ENCODE peak calls at places on chromosomes 3 and 15, in ten cellular contexts. M is A549, J is uterus, Q is prostate gland, U is body of pancreas, F is HCT116, C is heart left ventricle, G is tibial nerve, B is adrenal gland, L is transverse colon. E is an unnamed sample.

GRCh38 chr3:111069974-111070751 is 1.5 kb upstream of the NECTIN3 start:
- DNase-seq in M (no peak), J (peak), Q (peak), U (peak), F (no peak), C (peak), G (peak), B (peak), L (peak), E (no peak)

GRCh38 chr15:45431502-45431901 is 53.2 kb upstream of the GATM start:
- DNase-seq in M (no peak), J (no peak), Q (no peak), U (peak), F (no peak), C (no peak), G (no peak), B (no peak), L (peak), E (no peak)

GRCh38 chr15:95664435-95664834 is 666.1 kb upstream of the NR2F2 start:
- DNase-seq in M (no peak), J (no peak), Q (no peak), U (peak), F (no peak), C (no peak), G (no peak), B (no peak), L (no peak), E (no peak)

GRCh38 chr3:132064114-132064513 is 29.3 kb upstream of the CPNE4 start:
- DNase-seq in M (no peak), J (no peak), Q (no peak), U (no peak), F (no peak), C (no peak), G (no peak), B (no peak), L (no peak), E (no peak)

GRCh38 chr15:78808550-78808949 is 2.7 kb downstream of the ADAMTS7 start:
- DNase-seq in M (peak), J (no peak), Q (no peak), U (peak), F (peak), C (peak), G (no peak), B (no peak), L (no peak), E (peak)

GRCh38 chr3:33426068-33426467 is 14.1 kb downstream of the UBP1 start:
- DNase-seq in M (no peak), J (no peak), Q (no peak), U (no peak), F (no peak), C (no peak), G (no peak), B (no peak), L (no peak), E (no peak)

GRCh38 chr3:157369712-157370447 is 66.8 kb upstream of the PTX3 start:
- DNase-seq in M (peak), J (no peak), Q (no peak), U (peak), F (no peak), C (no peak), G (no peak), B (no peak), L (no peak), E (no peak)

GRCh38 chr3:39639344-39640236 is 169.8 kb upstream of the MYRIP start:
- DNase-seq in M (peak), J (no peak), Q (no peak), U (peak), F (peak), C (no peak), G (no peak), B (peak), L (no peak), E (peak)

GRCh38 chr15:67824900-67825879 is at the start of gene SKOR1:
- DNase-seq in M (peak), J (no peak), Q (no peak), U (no peak), F (no peak), C (no peak), G (no peak), B (no peak), L (no peak), E (peak)

GRCh38 chr3:172084871-172085556 is 45.6 kb downstream of the FNDC3B start:
- DNase-seq in M (no peak), J (no peak), Q (no peak), U (no peak), F (no peak), C (no peak), G (no peak), B (no peak), L (no peak), E (no peak)

GRCh38 chr3:106748471-106748870 is 628.8 kb upstream of the CCDC54 start:
- DNase-seq in M (no peak), J (no peak), Q (no peak), U (no peak), F (no peak), C (no peak), G (no peak), B (no peak), L (no peak), E (no peak)

GRCh38 chr15:80208758-80209734 is 43.0 kb downstream of the CTXND1 start:
- DNase-seq in M (no peak), J (no peak), Q (no peak), U (no peak), F (no peak), C (no peak), G (no peak), B (no peak), L (no peak), E (no peak)

GRCh38 chr3:169342652-169343051 is 320.9 kb downstream of the MECOM start:
- DNase-seq in M (no peak), J (no peak), Q (no peak), U (no peak), F (no peak), C (no peak), G (no peak), B (no peak), L (no peak), E (no peak)

GRCh38 chr3:140910860-140911259 is 30.8 kb upstream of the SLC25A36 start:
- DNase-seq in M (peak), J (no peak), Q (no peak), U (no peak), F (peak), C (peak), G (no peak), B (peak), L (no peak), E (no peak)

GRCh38 chr3:27752926-27753325 is 30.8 kb upstream of the EOMES start:
- DNase-seq in M (no peak), J (no peak), Q (no peak), U (no peak), F (no peak), C (no peak), G (no peak), B (no peak), L (no peak), E (no peak)

GRCh38 chr15:40323239-40323952 is at the start of gene INAFM2:
- DNase-seq in M (peak), J (peak), Q (peak), U (peak), F (peak), C (peak), G (peak), B (peak), L (peak), E (peak)
- TF ChIP-seq POLR2A in M (peak), J (no peak), Q (no peak), U (peak), F (no peak), C (no peak), G (peak), B (peak), L (no peak), E (peak)

GRCh38 chr3:179528786-179529185 is 33.9 kb upstream of the ACTL6A start:
- DNase-seq in M (no peak), J (no peak), Q (no peak), U (no peak), F (no peak), C (no peak), G (no peak), B (no peak), L (no peak), E (no peak)

GRCh38 chr3:179526482-179526881 is 36.2 kb upstream of the ACTL6A start:
- DNase-seq in M (no peak), J (no peak), Q (no peak), U (no peak), F (no peak), C (no peak), G (no peak), B (no peak), L (no peak), E (no peak)

DNA sequence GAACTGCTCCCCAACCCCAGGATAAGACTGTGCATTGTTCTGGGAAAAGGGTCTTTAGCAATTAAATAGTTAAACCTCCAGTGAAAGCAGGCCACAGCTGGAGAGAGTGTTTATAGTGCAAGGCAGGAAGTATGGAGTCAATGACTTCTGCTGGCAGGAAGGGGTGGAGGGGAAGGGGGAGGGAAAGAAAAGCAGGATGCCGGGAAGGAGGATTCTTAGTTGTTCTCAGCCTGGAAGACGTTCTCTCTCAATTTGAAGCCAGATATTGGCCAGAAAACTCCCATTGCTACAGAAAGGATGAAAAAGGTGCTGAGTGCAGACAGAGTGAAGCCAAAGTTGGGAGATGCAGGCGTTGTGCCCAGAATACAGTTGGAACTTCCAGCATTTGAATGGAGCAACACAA is 35.7 kb upstream of the ACTL6A start:
- DNase-seq in M (peak), J (peak), Q (no peak), U (peak), F (no peak), C (peak), G (peak), B (peak), L (peak), E (no peak)
- TF ChIP-seq POLR2A in M (no peak), J (no peak), Q (no peak), U (no peak), F (no peak), C (no peak), G (no peak), B (no peak), L (no peak), E (no peak)

GRCh38 chr3:154121236-154122095 is at the start of gene ARHGEF26:
- DNase-seq in M (peak), J (peak), Q (peak), U (peak), F (peak), C (peak), G (peak), B (peak), L (peak), E (peak)
- TF ChIP-seq POLR2A in M (peak), J (peak), Q (peak), U (peak), F (no peak), C (no peak), G (no peak), B (no peak), L (peak), E (no peak)

GRCh38 chr15:90191344-90191687 is 9.8 kb upstream of the SEMA4B start:
- DNase-seq in M (no peak), J (no peak), Q (no peak), U (no peak), F (no peak), C (no peak), G (no peak), B (no peak), L (no peak), E (no peak)

GRCh38 chr15:90190606-90191343 is 10.4 kb upstream of the SEMA4B start:
- DNase-seq in M (no peak), J (no peak), Q (peak), U (peak), F (no peak), C (no peak), G (no peak), B (peak), L (peak), E (peak)

GRCh38 chr15:90189781-90190467 is 11.2 kb upstream of the SEMA4B start:
- DNase-seq in M (no peak), J (no peak), Q (no peak), U (no peak), F (no peak), C (no peak), G (no peak), B (no peak), L (no peak), E (peak)

GRCh38 chr15:90192961-90193786 is 8.0 kb upstream of the SEMA4B start:
- DNase-seq in M (no peak), J (no peak), Q (no peak), U (peak), F (no peak), C (no peak), G (no peak), B (peak), L (no peak), E (no peak)

GRCh38 chr15:90191795-90192494 is 9.2 kb upstream of the SEMA4B start:
- DNase-seq in M (peak), J (peak), Q (peak), U (peak), F (peak), C (peak), G (peak), B (peak), L (peak), E (peak)
- TF ChIP-seq POLR2A in M (no peak), J (no peak), Q (no peak), U (peak), F (no peak), C (no peak), G (no peak), B (no peak), L (peak), E (peak)

GRCh38 chr3:61560452-61561373 is 658 bp upstream of the PTPRG start:
- DNase-seq in M (peak), J (peak), Q (peak), U (peak), F (peak), C (peak), G (peak), B (peak), L (peak), E (no peak)
- TF ChIP-seq POLR2A in M (no peak), J (no peak), Q (no peak), U (peak), F (peak), C (no peak), G (no peak), B (peak), L (peak), E (no peak)